ENCODE peak calls at places on chromosomes 12 and 14, in six cellular contexts. O is GM12878, T is SK-N-SH, R is HepG2, X is fibroblast of lung, L is PC-3. Z is an unnamed sample. For H3K4me1 and H3K79me2, the result is how much of the 10 kb centered on the place peaks cover.

GRCh38 chr12:55737581-55738112 is 5.3 kb upstream of the GDF11 start:
- DNase-seq in O (no peak), L (no peak), X (no peak), R (no peak), T (peak), Z (no peak)

GRCh38 chr12:113305281-113305856 is 29.5 kb downstream of the SLC8B1 start:
- DNase-seq in X (no peak), L (no peak), T (no peak), R (no peak), O (no peak), Z (no peak)

GRCh38 chr14:106879241-106879640 is 1352.9 kb downstream of the TMEM121 start:
- DNase-seq in O (no peak), X (no peak), L (peak), T (peak), R (peak), Z (peak)

GRCh38 chr12:31962076-31962475 is 2.9 kb downstream of the RESF1 start:
- DNase-seq in X (no peak), O (no peak), R (no peak), L (no peak), T (no peak), Z (no peak)

GRCh38 chr12:124993568-124994434 is at the start of gene BRI3BP:
- DNase-seq in T (peak), R (peak), L (peak), X (peak), O (no peak), Z (peak)

GRCh38 chr12:48005750-48006021 is 1.4 kb upstream of the COL2A1 start:
- DNase-seq in R (no peak), O (no peak), L (no peak), X (no peak), T (no peak), Z (no peak)

GRCh38 chr14:52014601-52015267 is 25.4 kb downstream of the RTRAF start:
- DNase-seq in O (no peak), L (no peak), T (peak), R (no peak), X (no peak), Z (peak)

GRCh38 chr14:60344751-60345150 is 95.7 kb downstream of the PPM1A start:
- DNase-seq in T (no peak), R (no peak), L (no peak), O (no peak), X (no peak), Z (no peak)

GRCh38 chr12:47085815-47086252 is 6.1 kb upstream of the AMIGO2 start:
- DNase-seq in L (peak), R (peak), X (peak), T (no peak), O (no peak), Z (peak)

GRCh38 chr12:108955225-108955835 is 65.5 kb downstream of the SVOP start:
- DNase-seq in O (no peak), L (peak), T (peak), X (no peak), R (peak), Z (no peak)

GRCh38 chr14:36091096-36091495 is 85.4 kb downstream of the PTCSC3 start:
- DNase-seq in T (no peak), L (peak), X (peak), O (peak), R (peak), Z (no peak)

GRCh38 chr12:89528434-89528833 is 2.6 kb upstream of the POC1B start:
- DNase-seq in O (no peak), L (no peak), T (no peak), R (no peak), X (no peak), Z (no peak)

GRCh38 chr12:72134934-72135333 is 137.2 kb upstream of the TRHDE start:
- DNase-seq in R (no peak), T (no peak), O (no peak), L (no peak), X (no peak), Z (no peak)

GRCh38 chr14:75884198-75884611 is 97.6 kb downstream of the TGFB3 start:
- DNase-seq in O (no peak), X (peak), L (peak), R (no peak), T (peak), Z (no peak)

GRCh38 chr12:53866727-53867126 is 71.9 kb upstream of the HOXC13 start:
- DNase-seq in X (no peak), T (no peak), O (no peak), R (no peak), L (no peak), Z (no peak)

DNA sequence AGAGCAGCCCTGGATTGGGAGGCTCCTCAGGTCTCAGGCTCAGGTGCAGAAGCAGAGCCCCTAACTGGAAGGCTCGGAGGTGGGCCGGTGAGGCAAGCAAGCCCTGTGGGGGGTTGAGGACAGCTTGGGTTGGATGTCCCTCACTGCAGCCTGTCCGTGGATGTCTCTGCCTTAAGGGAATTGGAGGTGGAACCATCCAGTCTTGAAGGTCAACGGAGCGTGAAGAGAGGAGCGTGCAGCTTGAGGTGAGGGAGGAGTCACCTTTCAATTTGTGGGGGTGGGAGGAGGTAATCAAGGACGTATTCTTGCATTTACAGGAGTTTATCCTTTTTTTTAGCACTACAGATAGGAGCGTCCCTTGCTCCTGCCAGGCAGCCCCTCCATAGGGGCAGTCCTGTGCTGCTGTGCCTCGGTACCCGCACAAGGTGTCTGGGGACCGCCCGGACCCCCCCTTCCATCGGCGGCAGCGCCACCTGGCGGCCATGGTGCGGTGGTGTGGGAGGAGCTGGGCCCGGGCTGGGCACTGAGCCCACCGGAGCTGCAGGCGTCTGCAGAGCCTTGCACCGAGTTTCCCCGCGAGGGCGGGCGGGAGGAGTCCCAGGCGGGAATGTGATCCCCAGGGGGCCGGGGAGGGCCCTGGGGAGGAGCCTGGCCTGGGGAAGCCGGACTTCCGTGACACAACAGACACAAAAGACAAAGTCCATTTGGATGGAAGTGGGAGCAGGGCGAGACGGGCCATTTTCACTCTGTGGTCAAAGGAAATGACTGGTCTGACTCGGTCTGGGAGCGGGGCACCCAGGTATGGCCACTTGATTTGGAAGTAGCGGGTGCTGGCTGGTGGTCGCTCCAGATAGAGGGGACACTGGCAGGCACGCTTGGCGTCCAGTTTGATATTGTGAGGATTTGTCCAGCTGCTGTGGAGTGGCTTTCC is 884 bp downstream of the DNAJC22 start:
- DNase-seq in O (no peak), L (peak), T (peak), R (peak), X (peak), Z (peak)
- H3K4me1 ChIP-seq in O (under half), L (under half), T (under half), R (half or more), X (under half), Z (under half)

GRCh38 chr12:6970096-6970527 is 352 bp downstream of the PHB2 start:
- DNase-seq in X (no peak), R (peak), L (no peak), T (no peak), O (no peak), Z (no peak)

GRCh38 chr12:6975297-6976032 is 4.8 kb downstream of the EMG1 start:
- DNase-seq in L (no peak), R (no peak), X (no peak), O (no peak), T (no peak), Z (no peak)

GRCh38 chr12:6978188-6978986 is 7.7 kb downstream of the EMG1 start:
- DNase-seq in X (no peak), T (no peak), R (no peak), O (no peak), L (no peak), Z (no peak)

GRCh38 chr12:6977653-6978052 is 6.9 kb downstream of the EMG1 start:
- DNase-seq in T (no peak), L (no peak), O (no peak), X (no peak), R (no peak), Z (no peak)

DNA sequence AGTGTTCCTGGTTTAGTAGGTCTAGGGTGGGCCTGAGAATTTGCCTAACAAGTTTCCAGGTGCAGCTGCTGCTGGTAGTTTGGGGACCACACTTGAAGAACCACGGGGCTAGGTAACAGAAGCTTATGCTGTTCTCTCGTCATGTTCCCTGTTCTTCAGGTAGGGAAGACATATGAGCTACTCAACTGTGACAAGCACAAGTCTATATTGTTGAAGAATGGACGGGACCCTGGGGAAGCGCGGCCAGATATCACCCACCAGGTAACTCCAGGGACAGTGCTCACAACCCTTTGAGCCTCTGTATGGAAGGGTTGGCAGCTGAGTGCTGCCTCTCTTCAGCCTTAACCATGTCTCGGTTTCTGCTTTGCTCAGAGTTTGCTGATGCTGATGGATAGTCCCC is 3.5 kb downstream of the EMG1 start:
- DNase-seq in O (no peak), X (no peak), T (no peak), R (no peak), L (no peak), Z (no peak)
- H3K79me2 ChIP-seq in O (under half), X (under half), T (under half), R (under half), L (under half), Z (under half)

GRCh38 chr14:69046468-69046867 is 67.4 kb upstream of the ACTN1 start:
- DNase-seq in R (no peak), T (no peak), L (no peak), X (peak), O (no peak), Z (no peak)
- H3K4me1 ChIP-seq in R (under half), T (under half), L (under half), X (under half), O (under half), Z (under half)

GRCh38 chr12:41962171-41962572 is 182.5 kb downstream of the GXYLT1 start:
- DNase-seq in R (no peak), X (no peak), L (no peak), O (no peak), T (no peak), Z (no peak)
- H3K79me2 ChIP-seq in R (under half), X (under half), L (under half), O (under half), T (under half), Z (under half)

GRCh38 chr14:101881426-101881825 is 82.9 kb upstream of the DYNC1H1 start:
- DNase-seq in O (no peak), T (no peak), R (no peak), X (no peak), L (no peak), Z (no peak)
- H3K4me1 ChIP-seq in O (under half), T (under half), R (under half), X (under half), L (under half), Z (under half)

GRCh38 chr14:100468557-100468956 is 118.7 kb downstream of the BEGAIN start:
- DNase-seq in R (no peak), T (no peak), L (no peak), X (no peak), O (no peak), Z (no peak)

GRCh38 chr14:100472094-100472455 is 115.1 kb downstream of the BEGAIN start:
- DNase-seq in L (no peak), T (no peak), X (no peak), O (no peak), R (no peak), Z (no peak)

GRCh38 chr14:100469632-100470522 is 117.3 kb downstream of the BEGAIN start:
- DNase-seq in X (no peak), R (no peak), T (no peak), O (no peak), L (no peak), Z (no peak)

GRCh38 chr14:100471451-100472093 is 115.6 kb downstream of the BEGAIN start:
- DNase-seq in R (no peak), T (no peak), X (no peak), O (no peak), L (peak), Z (no peak)

DNA sequence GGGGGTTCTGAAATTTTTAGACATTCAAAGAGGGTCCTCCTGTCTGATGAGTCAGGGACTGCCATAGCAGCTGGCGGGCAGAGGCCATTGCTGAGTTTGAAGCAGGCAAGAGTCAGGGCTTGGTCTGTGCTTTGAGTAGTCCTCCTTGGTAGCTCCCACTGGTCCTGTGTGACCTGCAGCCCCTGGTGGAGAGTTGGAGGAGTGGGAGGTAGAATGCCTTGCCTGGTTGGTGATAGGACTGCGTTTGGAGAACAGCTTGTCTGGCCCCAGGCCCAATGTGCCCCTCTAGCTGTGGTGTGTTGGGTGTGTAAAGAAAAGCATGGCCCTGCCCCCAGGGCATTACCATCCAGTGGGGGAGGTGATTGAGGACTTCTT is 116.7 kb downstream of the BEGAIN start:
- DNase-seq in R (no peak), T (no peak), L (no peak), O (no peak), X (no peak), Z (no peak)
- H3K79me2 ChIP-seq in R (under half), T (under half), L (under half), O (under half), X (under half), Z (under half)

DNA sequence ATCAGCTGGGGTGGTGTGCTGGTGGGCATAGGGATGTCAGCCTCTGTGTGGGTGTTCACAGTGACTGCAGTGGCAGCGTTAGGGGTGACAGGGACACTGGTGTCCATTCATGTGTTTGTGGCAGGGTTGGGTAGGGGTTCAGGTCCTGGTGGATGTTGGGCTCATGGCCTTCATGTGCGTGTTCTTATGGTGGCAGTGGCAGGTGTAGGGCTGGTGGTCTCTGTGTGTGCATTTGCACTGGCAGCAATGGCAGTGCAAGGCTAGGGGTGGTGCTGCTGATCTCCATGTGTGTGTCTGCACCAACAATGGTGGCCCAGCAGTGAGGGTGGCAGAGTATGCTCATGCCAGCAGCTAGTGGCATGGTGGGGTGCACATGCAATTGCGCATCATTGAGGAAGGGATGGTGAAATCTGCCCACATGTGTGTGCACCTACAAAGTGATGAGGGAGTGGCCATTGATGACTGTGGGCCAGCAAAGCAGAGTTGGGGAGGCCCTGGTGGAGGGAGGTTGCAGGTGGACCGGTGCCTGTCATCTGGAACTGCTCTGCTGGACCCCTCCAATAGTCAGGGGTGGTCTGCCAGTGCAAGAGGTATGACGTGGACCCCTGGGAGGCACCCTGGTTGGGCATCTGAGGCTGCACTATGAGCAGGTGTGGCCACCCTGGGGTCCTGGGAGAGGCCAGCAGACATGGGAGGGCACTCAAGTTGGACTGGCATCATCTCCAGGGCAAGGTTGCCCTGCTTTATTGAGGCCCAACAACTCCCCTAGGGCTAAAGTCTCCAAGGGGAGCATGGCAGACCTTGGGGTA is 182.9 kb downstream of the TTC6 start:
- DNase-seq in R (no peak), T (no peak), O (no peak), L (no peak), X (no peak), Z (no peak)
- H3K4me1 ChIP-seq in R (under half), T (under half), O (under half), L (under half), X (under half), Z (under half)